ENCODE peak calls at places on chromosome 16, in ten cellular contexts. T is esophagus squamous epithelium, C is small intestine, M is adipocyte, N is astrocyte, J is tibial nerve, O is Peyer's patch, H is HepG2, W is A673, G is Panc1. E is an unnamed sample. For H3K9me3, the result is how much of the 10 kb centered on the place peaks cover.

GRCh38 chr16:10871157-10871991 is 5.6 kb upstream of the CIITA start:
- DNase-seq in T (no peak), C (peak), M (peak), N (peak), J (no peak), O (peak), H (peak), W (no peak), G (no peak), E (no peak)

GRCh38 chr16:35754391-35755369 is 2295.3 kb downstream of the TP53TG3F start:
- DNase-seq in T (no peak), C (no peak), M (no peak), N (no peak), J (no peak), O (no peak), H (no peak), W (no peak), G (no peak), E (no peak)

GRCh38 chr16:19095699-19096098 is 18.1 kb upstream of the ITPRIPL2 start:
- DNase-seq in T (no peak), C (no peak), M (no peak), N (no peak), J (no peak), O (no peak), H (no peak), W (no peak), G (no peak), E (no peak)

GRCh38 chr16:30457743-30458560 is 12.3 kb upstream of the SEPHS2 start:
- DNase-seq in T (no peak), C (no peak), M (no peak), N (no peak), J (no peak), O (no peak), H (no peak), W (no peak), G (no peak), E (no peak)

GRCh38 chr16:10767127-10767526 is 23.5 kb downstream of the NUBP1 start:
- DNase-seq in T (no peak), C (no peak), M (no peak), N (no peak), J (no peak), O (no peak), H (no peak), W (no peak), G (no peak), E (no peak)

GRCh38 chr16:84933774-84934571 is 77.4 kb downstream of the ZDHHC7 start:
- DNase-seq in T (no peak), C (no peak), M (no peak), N (no peak), J (peak), O (peak), H (peak), W (no peak), G (no peak), E (no peak)

GRCh38 chr16:57510016-57510871 is 24.0 kb upstream of the DOK4 start:
- DNase-seq in T (no peak), C (no peak), M (no peak), N (no peak), J (no peak), O (no peak), H (no peak), W (no peak), G (no peak), E (no peak)

GRCh38 chr16:11432856-11433395 is 87.7 kb downstream of the RMI2 start:
- DNase-seq in T (no peak), C (no peak), M (no peak), N (no peak), J (no peak), O (no peak), H (no peak), W (no peak), G (no peak), E (no peak)

GRCh38 chr16:87693827-87694226 is 72.0 kb downstream of the KLHDC4 start:
- DNase-seq in T (no peak), C (no peak), M (no peak), N (no peak), J (no peak), O (no peak), H (no peak), W (no peak), G (no peak), E (no peak)

GRCh38 chr16:67767953-67768352 is 38.4 kb downstream of the RANBP10 start:
- DNase-seq in T (no peak), C (no peak), M (peak), N (peak), J (no peak), O (no peak), H (no peak), W (no peak), G (no peak), E (no peak)

GRCh38 chr16:77220427-77220826 is 21.2 kb downstream of the SYCE1L start:
- DNase-seq in T (no peak), C (no peak), M (no peak), N (no peak), J (no peak), O (no peak), H (no peak), W (no peak), G (no peak), E (no peak)

GRCh38 chr16:13084331-13084730 is 182.9 kb downstream of the SHISA9 start:
- DNase-seq in T (no peak), C (no peak), M (no peak), N (no peak), J (no peak), O (no peak), H (no peak), W (no peak), G (no peak), E (no peak)

GRCh38 chr16:86577314-86577971 is 906 bp upstream of the FOXL1 start:
- DNase-seq in T (no peak), C (no peak), M (no peak), N (peak), J (no peak), O (no peak), H (no peak), W (no peak), G (no peak), E (no peak)
- H3K4me3 ChIP-seq in T (no peak), C (no peak), M (peak), N (peak), J (peak), O (no peak), H (no peak), W (peak), G (peak), E (no peak)

GRCh38 chr16:3317315-3317999 is 12.2 kb downstream of the ZNF75A start:
- DNase-seq in T (no peak), C (no peak), M (peak), N (peak), J (no peak), O (no peak), H (no peak), W (no peak), G (no peak), E (no peak)
- H3K9me3 ChIP-seq in T (half or more), C (under half), M (half or more), N (half or more), J (under half), O (under half), H (under half), W (half or more), G (half or more), E (under half)

GRCh38 chr16:51156836-51157235 is 5.8 kb upstream of the SALL1 start:
- DNase-seq in T (no peak), C (no peak), M (no peak), N (no peak), J (no peak), O (no peak), H (no peak), W (peak), G (no peak), E (no peak)

GRCh38 chr16:51155199-51155607 is 4.1 kb upstream of the SALL1 start:
- DNase-seq in T (no peak), C (no peak), M (no peak), N (peak), J (no peak), O (no peak), H (no peak), W (peak), G (no peak), E (no peak)

GRCh38 chr16:51154271-51155171 is 3.5 kb upstream of the SALL1 start:
- DNase-seq in T (no peak), C (no peak), M (no peak), N (no peak), J (no peak), O (no peak), H (no peak), W (no peak), G (no peak), E (no peak)

GRCh38 chr16:51157698-51158097 is 6.6 kb upstream of the SALL1 start:
- DNase-seq in T (no peak), C (no peak), M (no peak), N (no peak), J (no peak), O (no peak), H (no peak), W (no peak), G (no peak), E (no peak)

DNA sequence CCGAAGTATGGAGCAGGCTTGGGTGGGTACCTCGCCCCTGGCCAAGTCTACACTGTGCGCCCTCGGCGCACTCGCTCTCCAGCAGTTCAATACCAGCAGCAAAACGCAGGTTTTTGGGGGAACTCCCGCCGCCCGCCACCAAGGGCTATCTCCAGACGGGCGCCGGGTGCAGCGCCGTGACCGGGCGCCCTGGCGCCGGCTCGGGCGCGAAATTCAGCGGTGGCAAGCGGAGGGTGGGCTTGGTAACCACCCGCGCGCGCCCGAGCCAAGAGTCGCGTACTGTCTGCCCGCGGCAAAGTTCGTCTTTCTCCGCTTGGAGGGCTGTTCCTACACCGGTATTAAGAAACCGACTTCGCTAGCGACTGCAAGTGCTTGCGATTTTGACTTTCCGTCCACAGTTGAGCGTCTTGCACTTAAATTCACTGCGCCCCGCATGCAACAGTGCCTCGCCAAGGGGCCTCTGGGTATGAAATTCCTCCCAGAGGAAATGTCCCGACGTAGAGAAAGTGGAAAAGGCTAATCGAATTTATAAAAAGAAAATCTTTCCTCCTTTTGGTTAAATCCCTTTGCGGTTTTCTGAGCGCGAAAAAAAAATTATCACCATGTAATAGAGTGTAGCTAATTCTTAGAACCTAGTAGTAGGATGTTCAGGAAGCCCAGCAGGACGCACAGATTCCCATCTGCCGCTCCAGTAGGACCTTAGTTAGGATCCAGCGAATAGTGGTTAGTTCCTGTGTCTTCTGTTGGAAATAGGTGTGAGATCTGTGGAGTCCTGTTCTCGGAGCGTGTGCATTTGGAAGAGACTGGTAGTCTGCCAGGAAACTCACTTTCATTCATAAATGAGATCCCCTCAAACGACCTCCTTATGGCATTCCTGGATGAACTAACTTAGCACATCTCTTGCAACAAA is 5.1 kb upstream of the SALL1 start:
- DNase-seq in T (no peak), C (no peak), M (peak), N (peak), J (no peak), O (no peak), H (no peak), W (peak), G (no peak), E (no peak)
- H3K4me3 ChIP-seq in T (no peak), C (no peak), M (peak), N (peak), J (peak), O (peak), H (peak), W (peak), G (peak), E (peak)

GRCh38 chr16:72210072-72210471 is 38.1 kb upstream of the PMFBP1 start:
- DNase-seq in T (no peak), C (no peak), M (no peak), N (no peak), J (no peak), O (no peak), H (no peak), W (no peak), G (no peak), E (no peak)
- H3K9me3 ChIP-seq in T (under half), C (under half), M (under half), N (under half), J (under half), O (under half), H (under half), W (under half), G (under half), E (under half)

GRCh38 chr16:48605518-48606110 is 4.4 kb downstream of the N4BP1 start:
- DNase-seq in T (no peak), C (no peak), M (peak), N (no peak), J (no peak), O (no peak), H (no peak), W (no peak), G (no peak), E (no peak)
- H3K4me3 ChIP-seq in T (no peak), C (no peak), M (peak), N (no peak), J (no peak), O (no peak), H (no peak), W (no peak), G (no peak), E (no peak)

GRCh38 chr16:3383045-3383448 is 17.8 kb downstream of the ZSCAN32 start:
- DNase-seq in T (no peak), C (no peak), M (no peak), N (no peak), J (no peak), O (no peak), H (no peak), W (no peak), G (no peak), E (no peak)
- H3K9me3 ChIP-seq in T (half or more), C (under half), M (half or more), N (half or more), J (under half), O (under half), H (under half), W (half or more), G (half or more), E (under half)

GRCh38 chr16:1535391-1536291 is 2.2 kb downstream of the TMEM204 start:
- DNase-seq in T (no peak), C (no peak), M (peak), N (no peak), J (no peak), O (no peak), H (no peak), W (no peak), G (no peak), E (no peak)
- H3K4me3 ChIP-seq in T (peak), C (no peak), M (peak), N (peak), J (peak), O (peak), H (no peak), W (no peak), G (no peak), E (no peak)

DNA sequence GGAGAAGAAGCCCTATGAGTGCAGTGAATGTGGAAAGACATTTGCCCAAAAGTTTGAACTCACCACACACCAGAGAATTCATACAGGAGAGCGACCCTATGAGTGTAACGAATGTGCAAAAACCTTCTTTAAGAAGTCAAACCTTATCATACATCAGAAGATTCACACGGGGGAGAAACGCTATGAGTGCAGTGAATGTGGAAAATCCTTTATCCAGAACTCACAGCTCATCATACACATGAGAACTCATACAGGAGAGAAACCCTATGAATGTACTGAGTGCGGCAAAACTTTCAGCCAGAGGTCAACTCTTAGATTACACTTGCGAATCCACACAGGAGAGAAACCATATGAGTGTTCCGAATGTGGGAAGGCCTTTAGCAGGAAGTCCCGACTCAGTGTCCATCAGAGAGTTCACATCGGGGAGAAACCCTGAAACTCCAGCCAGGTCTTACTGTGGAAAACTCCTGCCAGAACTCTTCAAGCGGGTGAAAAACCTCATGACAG is 21.6 kb downstream of the ZFP1 start:
- DNase-seq in T (no peak), C (no peak), M (no peak), N (no peak), J (no peak), O (no peak), H (no peak), W (no peak), G (no peak), E (no peak)
- H3K9me3 ChIP-seq in T (half or more), C (under half), M (half or more), N (half or more), J (under half), O (under half), H (half or more), W (half or more), G (under half), E (under half)

GRCh38 chr16:49580751-49581303 is 207.2 kb downstream of the C16orf78 start:
- DNase-seq in T (no peak), C (peak), M (peak), N (no peak), J (no peak), O (no peak), H (no peak), W (no peak), G (no peak), E (no peak)
- H3K4me3 ChIP-seq in T (no peak), C (no peak), M (peak), N (no peak), J (no peak), O (peak), H (no peak), W (no peak), G (no peak), E (no peak)

GRCh38 chr16:80034948-80035700 is 434.6 kb upstream of the MAF start:
- DNase-seq in T (no peak), C (no peak), M (no peak), N (no peak), J (no peak), O (no peak), H (no peak), W (no peak), G (no peak), E (no peak)

GRCh38 chr16:80034469-80034826 is 433.9 kb upstream of the MAF start:
- DNase-seq in T (no peak), C (peak), M (no peak), N (no peak), J (no peak), O (no peak), H (no peak), W (no peak), G (no peak), E (no peak)

GRCh38 chr16:80029706-80030481 is 429.4 kb upstream of the MAF start:
- DNase-seq in T (no peak), C (peak), M (no peak), N (no peak), J (no peak), O (no peak), H (no peak), W (no peak), G (no peak), E (no peak)

GRCh38 chr16:80029381-80029630 is 428.8 kb upstream of the MAF start:
- DNase-seq in T (no peak), C (no peak), M (no peak), N (no peak), J (no peak), O (no peak), H (no peak), W (no peak), G (no peak), E (no peak)

GRCh38 chr16:80033783-80034468 is 433.4 kb upstream of the MAF start:
- DNase-seq in T (no peak), C (no peak), M (no peak), N (no peak), J (no peak), O (no peak), H (no peak), W (no peak), G (no peak), E (no peak)
- H3K9me3 ChIP-seq in T (under half), C (under half), M (under half), N (under half), J (under half), O (under half), H (under half), W (under half), G (under half), E (under half)